ENCODE peak calls at places on chromosomes 16 and 17, in ten cellular contexts. A is lower lobe of right lung; G is transverse colon; Q is CD4-positive, alpha-beta memory T cell; M is cardiac muscle cell; N is SK-N-SH; B is left ventricle myocardium inferior; V is RWPE2; R is A673; U is fibroblast of lung. E is an unnamed sample. For H3K36me3, the result is how much of the 10 kb centered on the place peaks cover.

GRCh38 chr17:73455050-73455687 is 143.4 kb upstream of the CDC42EP4 start:
- DNase-seq in G (peak), R (no peak), Q (no peak), N (peak), A (peak), B (no peak), V (no peak), M (no peak), U (no peak), E (peak)

GRCh38 chr17:58278661-58279015 is 2.1 kb downstream of the MPO start:
- DNase-seq in Q (no peak), V (no peak), N (peak), R (no peak), G (no peak), U (no peak), B (peak), M (no peak), A (no peak), E (no peak)

GRCh38 chr17:6165806-6166205 is 95.6 kb downstream of the WSCD1 start:
- DNase-seq in A (no peak), G (no peak), Q (no peak), U (no peak), B (no peak), V (no peak), R (no peak), N (no peak), M (no peak), E (no peak)

GRCh38 chr17:20967776-20968175 is 75.0 kb downstream of the USP22 start:
- DNase-seq in N (no peak), A (no peak), Q (no peak), R (no peak), B (no peak), G (no peak), U (peak), V (no peak), M (no peak), E (no peak)

GRCh38 chr16:57615813-57616212 is 12.6 kb upstream of the ADGRG1 start:
- DNase-seq in N (peak), U (no peak), V (peak), M (no peak), G (no peak), R (no peak), A (no peak), Q (no peak), B (no peak), E (peak)

GRCh38 chr16:585351-585750 is 4.5 kb upstream of the RAB40C start:
- DNase-seq in V (no peak), M (no peak), A (no peak), B (no peak), U (no peak), N (peak), G (no peak), Q (no peak), R (no peak), E (no peak)

GRCh38 chr17:7045492-7046126 is 1.7 kb upstream of the SLC16A11 start:
- DNase-seq in V (no peak), A (no peak), N (peak), Q (peak), R (peak), B (no peak), M (peak), U (peak), G (peak), E (peak)

GRCh38 chr17:69761767-69762321 is 313.2 kb upstream of the KCNJ16 start:
- DNase-seq in A (no peak), G (no peak), N (no peak), B (no peak), R (no peak), U (peak), Q (no peak), M (no peak), V (no peak), E (no peak)

GRCh38 chr16:78437352-78437968 is 338.0 kb downstream of the WWOX start:
- DNase-seq in U (peak), A (no peak), Q (peak), V (no peak), N (peak), G (peak), M (peak), R (peak), B (no peak), E (peak)

GRCh38 chr16:53518550-53519416 is 15.8 kb upstream of the AKTIP start:
- DNase-seq in G (peak), B (no peak), Q (peak), A (no peak), U (no peak), N (no peak), R (peak), M (no peak), V (no peak), E (peak)

GRCh38 chr16:74468807-74469511 is 47.7 kb upstream of the CLEC18B start:
- DNase-seq in U (no peak), G (no peak), N (no peak), M (no peak), A (no peak), V (no peak), B (no peak), R (no peak), Q (no peak), E (no peak)

GRCh38 chr16:75591001-75591852 is 25.0 kb downstream of the GABARAPL2 start:
- DNase-seq in R (peak), Q (no peak), V (no peak), A (no peak), U (peak), N (peak), G (peak), M (peak), B (peak), E (no peak)

GRCh38 chr16:85917959-85918358 is 19.0 kb downstream of the IRF8 start:
- DNase-seq in G (no peak), B (no peak), M (no peak), V (no peak), A (no peak), Q (no peak), N (no peak), U (no peak), R (peak), E (no peak)
- H3K36me3 ChIP-seq in G (under half), B (under half), M (under half), V (under half), A (under half), Q (under half), N (under half), U (under half), R (under half), E (under half)

DNA sequence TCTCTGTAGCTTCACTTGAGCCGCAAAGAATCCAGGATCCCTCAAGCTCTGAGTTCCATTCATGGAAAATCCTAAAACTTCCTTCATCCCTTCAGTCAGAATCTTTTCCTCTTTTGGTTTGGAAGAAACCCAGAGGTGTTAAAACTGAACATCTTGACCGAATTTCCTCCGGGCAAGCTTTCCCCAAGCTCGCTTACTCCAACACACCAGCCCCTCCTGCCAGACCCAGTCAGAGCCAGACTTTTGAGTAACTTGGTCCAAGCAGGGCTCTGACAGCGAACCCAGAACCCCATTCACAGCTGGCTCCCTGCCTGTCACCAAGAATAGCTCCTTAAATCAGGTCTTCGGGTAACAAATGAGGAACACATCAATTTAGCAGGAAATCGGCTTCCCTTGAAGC is 27.3 kb downstream of the GAS7 start:
- DNase-seq in B (peak), G (no peak), R (no peak), V (no peak), A (no peak), N (no peak), Q (no peak), U (no peak), M (no peak), E (no peak)
- H3K4me3 ChIP-seq in B (no peak), G (no peak), R (no peak), V (no peak), A (no peak), N (no peak), Q (no peak), U (no peak), M (no peak), E (no peak)

GRCh38 chr17:68420065-68420847 is 37.0 kb downstream of the WIPI1 start:
- DNase-seq in B (no peak), M (no peak), R (no peak), N (no peak), G (no peak), U (no peak), A (no peak), V (no peak), Q (no peak), E (no peak)
- H3K36me3 ChIP-seq in B (half or more), M (under half), R (under half), N (under half), G (under half), U (under half), A (half or more), V (under half), Q (under half), E (under half)

GRCh38 chr17:82678265-82678891 is 20.1 kb downstream of the RAB40B start:
- DNase-seq in U (no peak), V (no peak), R (no peak), A (no peak), G (no peak), B (no peak), Q (no peak), N (no peak), M (no peak), E (no peak)
- H3K4me3 ChIP-seq in U (no peak), V (no peak), R (no peak), A (peak), G (no peak), B (no peak), Q (no peak), N (no peak), M (no peak), E (no peak)

GRCh38 chr17:63774141-63774981 is at the start of gene DDX42:
- DNase-seq in B (peak), V (no peak), A (peak), R (peak), Q (no peak), N (peak), U (peak), G (peak), M (peak), E (peak)
- H3K36me3 ChIP-seq in B (under half), V (under half), A (under half), R (under half), Q (under half), N (under half), U (under half), G (under half), M (under half), E (under half)

DNA sequence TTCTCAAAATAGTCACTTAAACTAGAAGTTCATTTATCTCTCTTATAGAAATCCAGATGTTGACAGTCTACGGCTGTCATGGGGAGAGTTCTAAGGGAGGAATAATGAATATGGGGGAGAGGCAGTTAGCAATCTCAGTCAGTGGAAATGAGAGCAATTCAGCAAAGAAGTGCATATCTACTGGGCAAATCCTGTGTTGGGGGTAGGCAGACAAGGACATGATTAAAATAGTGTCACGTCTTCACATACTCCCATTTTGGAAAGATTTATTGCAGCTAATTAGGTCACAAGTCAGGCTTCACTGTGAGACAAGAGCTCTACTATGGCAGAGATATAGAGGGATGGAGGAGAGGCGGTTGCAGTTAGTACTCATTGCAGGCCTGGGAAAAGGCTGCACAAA is 29.8 kb downstream of the LRRC36 start:
- DNase-seq in R (no peak), G (no peak), M (no peak), A (no peak), B (no peak), Q (no peak), V (no peak), U (no peak), N (no peak), E (no peak)
- H3K4me3 ChIP-seq in R (no peak), G (no peak), M (no peak), A (no peak), B (no peak), Q (no peak), V (no peak), U (no peak), N (no peak), E (no peak)

GRCh38 chr17:38883592-38884526 is 14.0 kb downstream of the LASP1 start:
- DNase-seq in V (no peak), M (no peak), U (no peak), A (no peak), Q (no peak), B (no peak), R (no peak), N (no peak), G (no peak), E (no peak)
- H3K36me3 ChIP-seq in V (half or more), M (under half), U (under half), A (half or more), Q (under half), B (under half), R (under half), N (under half), G (under half), E (under half)

DNA sequence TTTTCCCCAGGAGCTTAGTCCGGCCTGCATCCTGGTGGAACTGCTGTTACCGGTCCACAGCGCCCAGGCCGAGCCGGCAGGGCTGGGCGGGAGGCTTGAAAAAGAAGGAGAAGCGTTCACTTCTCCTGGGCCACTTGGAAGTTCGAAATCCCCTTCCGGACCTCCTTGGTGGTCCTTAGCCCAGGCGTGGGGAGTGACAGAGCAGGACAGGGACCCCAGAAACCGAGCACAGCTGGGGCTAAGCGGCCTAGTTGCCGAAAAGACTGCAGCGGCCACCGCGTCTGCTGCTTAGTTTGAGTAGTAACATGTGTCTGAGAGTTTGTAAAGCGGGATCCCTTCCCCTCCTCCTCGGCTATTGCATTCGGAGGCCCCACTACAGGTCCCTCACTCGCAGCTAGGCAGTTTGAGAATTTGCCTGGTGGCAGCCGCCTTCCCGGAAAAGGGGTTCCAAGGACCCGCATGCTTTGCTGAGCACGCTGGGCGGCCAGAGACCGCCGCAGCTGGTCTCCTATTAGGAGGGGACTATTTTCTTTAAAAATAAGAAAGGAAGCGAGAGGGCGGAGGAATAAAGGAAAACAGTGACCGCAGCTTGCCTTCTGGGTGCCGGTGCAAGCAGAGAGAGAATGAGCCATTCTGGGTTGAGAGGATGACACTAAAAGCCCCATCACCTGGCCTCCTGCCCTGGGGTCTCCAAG is 980 bp upstream of the HOXB5 start:
- DNase-seq in A (no peak), R (no peak), Q (no peak), B (no peak), N (no peak), U (peak), V (no peak), G (no peak), M (no peak), E (no peak)
- H3K4me3 ChIP-seq in A (peak), R (peak), Q (no peak), B (no peak), N (no peak), U (peak), V (no peak), G (peak), M (no peak), E (no peak)

DNA sequence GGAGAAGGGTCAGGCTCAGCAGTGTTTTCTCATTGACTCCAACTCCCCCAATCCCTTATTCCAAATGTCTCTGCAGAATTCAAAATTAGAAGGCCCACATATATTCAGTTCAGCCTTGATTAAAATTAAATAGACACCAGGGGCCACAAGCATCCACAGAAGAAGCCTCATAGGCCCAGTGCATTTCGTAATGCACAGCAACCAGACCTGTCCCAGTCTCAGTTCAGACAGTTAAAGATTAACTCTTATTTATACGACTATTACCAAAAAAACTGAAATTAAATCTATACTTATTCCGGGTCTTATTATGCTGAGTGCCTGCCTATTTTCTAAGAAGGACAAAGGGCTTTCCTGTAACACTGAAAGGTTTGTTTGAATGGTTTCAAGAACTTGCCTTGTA is 41.8 kb upstream of the GSG1L start:
- DNase-seq in V (no peak), Q (no peak), U (no peak), N (no peak), M (no peak), R (no peak), B (no peak), G (no peak), A (no peak), E (no peak)
- H3K36me3 ChIP-seq in V (half or more), Q (half or more), U (half or more), N (half or more), M (under half), R (half or more), B (half or more), G (half or more), A (half or more), E (under half)

GRCh38 chr16:84278968-84279367 is 15.7 kb upstream of the WFDC1 start:
- DNase-seq in Q (no peak), A (no peak), R (no peak), B (no peak), N (no peak), V (no peak), G (no peak), M (peak), U (no peak), E (no peak)
- H3K4me3 ChIP-seq in Q (no peak), A (no peak), R (no peak), B (no peak), N (no peak), V (no peak), G (no peak), M (no peak), U (no peak), E (no peak)